ENCODE peak calls at places on chromosomes 1 and 21, in ten cellular contexts. Z is GM23248; I is H9; S is MM.1S; W is K562; D is CD8-positive, alpha-beta memory T cell; C is left ventricle myocardium inferior; J is body of pancreas; U is transverse colon; Y is pancreas. A is an unnamed sample.

GRCh38 chr1:167022384-167022783 is 33.3 kb downstream of the MAEL start:
- DNase-seq in Z (no peak), I (no peak), S (no peak), W (no peak), D (no peak), C (no peak), J (no peak), U (no peak), Y (no peak), A (no peak)

GRCh38 chr1:159008744-159009188 is 941 bp upstream of the IFI16 start:
- DNase-seq in Z (no peak), I (no peak), S (peak), W (no peak), D (peak), C (no peak), J (no peak), U (peak), Y (no peak), A (peak)

GRCh38 chr1:85240174-85240601 is 19.3 kb downstream of the C1orf52 start:
- DNase-seq in Z (peak), I (peak), S (no peak), W (no peak), D (no peak), C (no peak), J (peak), U (no peak), Y (no peak), A (peak)

GRCh38 chr1:85576642-85577420 is 3.7 kb upstream of the CCN1 start:
- DNase-seq in Z (peak), I (peak), S (peak), W (peak), D (peak), C (peak), J (peak), U (peak), Y (peak), A (no peak)

GRCh38 chr1:11522400-11523235 is 43.7 kb downstream of the DISP3 start:
- DNase-seq in Z (no peak), I (no peak), S (no peak), W (no peak), D (no peak), C (no peak), J (no peak), U (no peak), Y (no peak), A (no peak)

GRCh38 chr1:205774277-205775014 is 836 bp downstream of the RAB29 start:
- DNase-seq in Z (peak), I (peak), S (no peak), W (peak), D (peak), C (no peak), J (no peak), U (peak), Y (no peak), A (peak)

GRCh38 chr1:236821111-236821625 is 26.1 kb downstream of the MTR start:
- DNase-seq in Z (no peak), I (no peak), S (no peak), W (no peak), D (no peak), C (no peak), J (no peak), U (no peak), Y (no peak), A (no peak)

GRCh38 chr1:207032528-207033017 is at the start of gene C1orf116:
- DNase-seq in Z (no peak), I (peak), S (no peak), W (peak), D (no peak), C (no peak), J (peak), U (peak), Y (peak), A (no peak)

GRCh38 chr1:226438007-226438406 is 30.1 kb upstream of the PARP1 start:
- DNase-seq in Z (peak), I (no peak), S (peak), W (peak), D (no peak), C (no peak), J (no peak), U (no peak), Y (no peak), A (no peak)

GRCh38 chr1:35885961-35886558 is 3.1 kb downstream of the AGO1 start:
- DNase-seq in Z (no peak), I (peak), S (no peak), W (peak), D (no peak), C (no peak), J (no peak), U (no peak), Y (no peak), A (no peak)

GRCh38 chr1:29639741-29640427 is 403.6 kb downstream of the PTPRU start:
- DNase-seq in Z (peak), I (peak), S (peak), W (no peak), D (no peak), C (no peak), J (no peak), U (no peak), Y (no peak), A (no peak)

GRCh38 chr1:81834921-81835698 is 34.4 kb downstream of the ADGRL2 start:
- DNase-seq in Z (peak), I (no peak), S (peak), W (no peak), D (no peak), C (peak), J (no peak), U (no peak), Y (no peak), A (no peak)

GRCh38 chr21:31459457-31459856 is 115.4 kb upstream of the TIAM1 start:
- DNase-seq in Z (no peak), I (peak), S (no peak), W (peak), D (no peak), C (no peak), J (no peak), U (no peak), Y (no peak), A (no peak)

GRCh38 chr1:7589080-7589735 is 181.9 kb upstream of the VAMP3 start:
- DNase-seq in Z (no peak), I (no peak), S (no peak), W (no peak), D (no peak), C (no peak), J (no peak), U (no peak), Y (no peak), A (no peak)

GRCh38 chr1:25519624-25520023 is 23.8 kb upstream of the LDLRAP1 start:
- DNase-seq in Z (peak), I (no peak), S (no peak), W (no peak), D (no peak), C (no peak), J (no peak), U (no peak), Y (no peak), A (no peak)

GRCh38 chr1:218409946-218410510 is 64.9 kb downstream of the TGFB2 start:
- DNase-seq in Z (peak), I (no peak), S (no peak), W (no peak), D (no peak), C (no peak), J (no peak), U (no peak), Y (no peak), A (no peak)

GRCh38 chr1:234582626-234583354 is 27.2 kb downstream of the IRF2BP2 start:
- DNase-seq in Z (no peak), I (no peak), S (no peak), W (no peak), D (no peak), C (no peak), J (no peak), U (no peak), Y (no peak), A (no peak)

GRCh38 chr1:214213136-214213535 is 67.8 kb upstream of the SMYD2 start:
- DNase-seq in Z (peak), I (no peak), S (no peak), W (no peak), D (no peak), C (no peak), J (no peak), U (no peak), Y (no peak), A (no peak)

DNA sequence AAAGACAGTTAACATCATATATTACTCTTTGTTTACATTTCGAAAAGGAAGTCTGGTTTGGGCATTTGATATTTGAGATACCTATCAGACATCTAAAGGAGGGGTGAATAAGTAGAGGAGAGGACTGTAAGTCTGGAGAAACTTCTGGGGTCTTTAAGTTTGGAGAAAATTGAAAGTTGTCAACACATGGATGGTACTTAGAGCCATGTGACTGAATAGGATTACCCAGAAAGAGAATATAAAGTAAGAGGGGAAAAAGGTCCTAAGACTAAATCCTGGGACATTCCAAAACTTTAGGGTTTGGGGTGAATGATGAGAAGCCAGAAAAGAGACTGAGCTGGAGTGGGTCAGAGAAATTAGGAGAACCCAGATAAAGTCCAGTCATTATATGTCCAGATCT is 10.1 kb upstream of the RNF2 start:
- DNase-seq in Z (no peak), I (no peak), S (no peak), W (no peak), D (no peak), C (no peak), J (no peak), U (no peak), Y (no peak), A (no peak)
- H3K27ac ChIP-seq in Z (no peak), I (no peak), S (no peak), W (no peak), D (no peak), C (no peak), J (no peak), U (no peak), Y (no peak), A (no peak)

DNA sequence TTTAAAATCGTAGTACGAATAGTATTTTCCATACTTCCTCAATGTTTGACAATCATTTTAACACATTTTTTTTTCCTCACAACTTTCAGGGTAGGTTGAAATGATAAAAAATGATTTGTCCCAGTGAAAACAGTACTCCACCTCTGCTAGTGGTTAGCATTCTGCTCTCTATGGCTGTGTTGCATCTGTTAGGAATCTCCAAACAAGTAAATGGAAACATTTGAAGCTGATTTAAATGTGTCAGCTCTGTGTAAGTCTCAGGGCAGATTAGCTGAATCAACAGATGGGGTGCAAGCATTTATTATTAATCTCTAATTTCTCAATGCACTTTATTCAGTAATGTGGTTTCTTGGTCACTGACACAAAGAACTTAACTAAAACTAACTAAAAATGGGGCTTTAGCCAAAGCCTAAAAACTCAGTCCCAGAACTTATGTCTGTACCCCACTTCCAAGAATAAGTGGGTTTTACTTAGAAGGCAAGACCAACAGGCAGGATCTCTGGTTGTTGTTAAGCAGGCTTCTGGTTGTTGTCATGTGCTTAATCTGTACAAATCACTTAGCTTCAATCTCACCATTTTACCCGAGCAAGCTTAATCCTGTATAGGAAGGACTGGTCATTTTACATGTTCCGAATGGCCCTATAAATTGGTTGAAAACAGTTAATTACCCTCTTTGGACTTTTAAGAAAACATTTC is 67.8 kb downstream of the PRRX1 start:
- DNase-seq in Z (peak), I (no peak), S (no peak), W (no peak), D (no peak), C (no peak), J (no peak), U (no peak), Y (no peak), A (no peak)
- H3K27ac ChIP-seq in Z (peak), I (no peak), S (no peak), W (no peak), D (no peak), C (peak), J (no peak), U (no peak), Y (no peak), A (no peak)

DNA sequence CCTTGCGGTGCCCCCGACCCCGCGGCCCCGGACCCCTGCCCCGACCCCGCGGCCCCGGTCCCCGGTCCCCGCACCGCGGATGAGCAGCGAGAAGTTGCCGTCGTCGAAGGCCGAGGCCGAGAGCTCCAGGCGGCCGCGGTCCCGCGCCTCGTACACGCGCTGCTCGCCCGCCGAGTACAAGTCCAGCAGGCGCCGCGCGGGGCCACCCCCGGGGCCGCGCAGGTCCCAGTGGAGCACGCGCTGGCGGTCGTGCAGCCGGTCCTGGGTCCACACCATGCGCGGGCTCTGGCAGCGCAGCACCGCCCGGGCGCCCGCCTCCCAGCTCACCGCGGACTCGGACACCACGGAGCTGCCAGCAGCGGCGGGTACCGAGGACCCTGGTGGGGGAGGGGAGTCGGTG is 3.0 kb downstream of the MXRA8 start:
- DNase-seq in Z (peak), I (no peak), S (no peak), W (no peak), D (no peak), C (no peak), J (peak), U (no peak), Y (peak), A (no peak)
- H3K27ac ChIP-seq in Z (peak), I (no peak), S (no peak), W (no peak), D (no peak), C (peak), J (no peak), U (peak), Y (no peak), A (no peak)

DNA sequence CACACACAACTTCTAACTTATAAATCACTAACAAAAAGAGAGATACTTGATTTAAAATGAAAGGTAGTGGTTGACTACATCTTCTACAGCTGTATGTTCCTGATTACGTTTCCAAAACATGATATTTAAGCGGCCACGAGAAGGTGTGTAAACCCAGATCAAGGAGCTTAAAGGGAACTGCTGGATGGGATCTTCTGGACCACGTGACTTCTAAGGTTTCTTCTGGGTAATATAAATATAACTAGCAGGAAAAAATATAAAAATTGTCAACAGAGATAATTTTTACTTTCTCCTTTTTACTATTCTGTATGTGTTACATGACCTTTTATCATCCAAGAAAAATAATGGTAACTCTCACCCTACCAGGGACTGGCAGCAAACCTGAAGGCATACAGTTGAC is 66.2 kb downstream of the TTLL7 start:
- DNase-seq in Z (no peak), I (no peak), S (no peak), W (peak), D (no peak), C (no peak), J (no peak), U (no peak), Y (no peak), A (no peak)
- H3K27ac ChIP-seq in Z (no peak), I (no peak), S (no peak), W (no peak), D (no peak), C (no peak), J (no peak), U (no peak), Y (no peak), A (no peak)

GRCh38 chr21:39869141-39869818 is 2.0 kb downstream of the PCP4 start:
- DNase-seq in Z (no peak), I (no peak), S (peak), W (no peak), D (no peak), C (no peak), J (no peak), U (no peak), Y (no peak), A (no peak)
- H3K27ac ChIP-seq in Z (no peak), I (no peak), S (no peak), W (no peak), D (no peak), C (no peak), J (no peak), U (no peak), Y (no peak), A (no peak)

GRCh38 chr1:56403321-56403720 is 176.0 kb downstream of the PLPP3 start:
- DNase-seq in Z (no peak), I (no peak), S (no peak), W (no peak), D (no peak), C (no peak), J (no peak), U (no peak), Y (no peak), A (no peak)
- H3K27ac ChIP-seq in Z (no peak), I (no peak), S (no peak), W (no peak), D (no peak), C (no peak), J (no peak), U (no peak), Y (no peak), A (no peak)

GRCh38 chr1:107141491-107142369 is 891 bp downstream of the NTNG1 start:
- DNase-seq in Z (peak), I (peak), S (peak), W (peak), D (peak), C (no peak), J (peak), U (no peak), Y (no peak), A (no peak)
- H3K27ac ChIP-seq in Z (peak), I (no peak), S (no peak), W (no peak), D (no peak), C (no peak), J (no peak), U (no peak), Y (no peak), A (no peak)

GRCh38 chr1:204275695-204276596 is 62.2 kb upstream of the GOLT1A start:
- DNase-seq in Z (no peak), I (no peak), S (no peak), W (no peak), D (no peak), C (no peak), J (no peak), U (no peak), Y (no peak), A (no peak)
- H3K27ac ChIP-seq in Z (no peak), I (no peak), S (no peak), W (no peak), D (no peak), C (peak), J (no peak), U (peak), Y (no peak), A (no peak)